ENCODE peak calls at places on chromosomes 1 and 21, in six cellular contexts. H is left ventricle myocardium inferior, J is RWPE1, K is GM20000, O is mucosa of descending colon, Z is omental fat pad. Q is an unnamed sample.

GRCh38 chr21:18218331-18218730 is 26.3 kb upstream of the CHODL start:
- DNase-seq in H (no peak), J (no peak), K (no peak), O (no peak), Z (no peak), Q (no peak)

GRCh38 chr1:91818713-91818975 is 67.3 kb downstream of the TGFBR3 start:
- DNase-seq in H (no peak), J (no peak), K (no peak), O (no peak), Z (no peak), Q (no peak)

GRCh38 chr1:47898156-47898825 is 98.9 kb downstream of the TRABD2B start:
- DNase-seq in H (no peak), J (no peak), K (no peak), O (no peak), Z (no peak), Q (no peak)

GRCh38 chr21:27838585-27838984 is 871.7 kb upstream of the ADAMTS5 start:
- DNase-seq in H (no peak), J (no peak), K (no peak), O (no peak), Z (no peak), Q (no peak)

GRCh38 chr1:6907201-6907600 is 121.9 kb downstream of the CAMTA1 start:
- DNase-seq in H (no peak), J (no peak), K (no peak), O (no peak), Z (no peak), Q (no peak)

GRCh38 chr1:89302697-89303332 is 30.2 kb upstream of the GBP5 start:
- DNase-seq in H (no peak), J (no peak), K (no peak), O (no peak), Z (no peak), Q (no peak)

GRCh38 chr1:184253921-184254320 is 132.9 kb upstream of the C1orf21 start:
- DNase-seq in H (no peak), J (no peak), K (no peak), O (no peak), Z (no peak), Q (no peak)

GRCh38 chr1:151314137-151314875 is 12.9 kb downstream of the PI4KB start:
- DNase-seq in H (peak), J (peak), K (no peak), O (peak), Z (peak), Q (no peak)

GRCh38 chr1:86084998-86085397 is 71.6 kb downstream of the COL24A1 start:
- DNase-seq in H (no peak), J (no peak), K (no peak), O (no peak), Z (no peak), Q (no peak)

GRCh38 chr1:12175456-12175797 is 8.6 kb downstream of the TNFRSF1B start:
- DNase-seq in H (no peak), J (no peak), K (no peak), O (no peak), Z (no peak), Q (no peak)

GRCh38 chr1:154328318-154329151 is 3.2 kb downstream of the ATP8B2 start:
- DNase-seq in H (peak), J (peak), K (peak), O (peak), Z (peak), Q (peak)

GRCh38 chr1:224175615-224176014 is 7.4 kb upstream of the DEGS1 start:
- DNase-seq in H (no peak), J (no peak), K (no peak), O (no peak), Z (no peak), Q (no peak)

GRCh38 chr1:71869326-71869725 is 413.0 kb downstream of the NEGR1 start:
- DNase-seq in H (no peak), J (no peak), K (no peak), O (no peak), Z (no peak), Q (no peak)

GRCh38 chr1:172143384-172144025 is 277.0 kb upstream of the C1orf105 start:
- DNase-seq in H (no peak), J (no peak), K (no peak), O (no peak), Z (no peak), Q (peak)

GRCh38 chr1:201020647-201021332 is 2.7 kb downstream of the KIF21B start:
- DNase-seq in H (no peak), J (peak), K (no peak), O (peak), Z (no peak), Q (no peak)

GRCh38 chr1:94597701-94598100 is 56.1 kb upstream of the F3 start:
- DNase-seq in H (no peak), J (peak), K (no peak), O (no peak), Z (no peak), Q (no peak)

GRCh38 chr1:54124472-54124871 is 28.3 kb downstream of the CDCP2 start:
- DNase-seq in H (no peak), J (no peak), K (no peak), O (peak), Z (no peak), Q (peak)

GRCh38 chr1:54124906-54125305 is 27.9 kb downstream of the CDCP2 start:
- DNase-seq in H (no peak), J (no peak), K (no peak), O (no peak), Z (no peak), Q (no peak)

GRCh38 chr1:54127594-54127993 is 25.2 kb downstream of the CDCP2 start:
- DNase-seq in H (no peak), J (no peak), K (no peak), O (no peak), Z (no peak), Q (no peak)

GRCh38 chr1:54126271-54126815 is 26.5 kb downstream of the CDCP2 start:
- DNase-seq in H (no peak), J (no peak), K (no peak), O (no peak), Z (no peak), Q (no peak)

DNA sequence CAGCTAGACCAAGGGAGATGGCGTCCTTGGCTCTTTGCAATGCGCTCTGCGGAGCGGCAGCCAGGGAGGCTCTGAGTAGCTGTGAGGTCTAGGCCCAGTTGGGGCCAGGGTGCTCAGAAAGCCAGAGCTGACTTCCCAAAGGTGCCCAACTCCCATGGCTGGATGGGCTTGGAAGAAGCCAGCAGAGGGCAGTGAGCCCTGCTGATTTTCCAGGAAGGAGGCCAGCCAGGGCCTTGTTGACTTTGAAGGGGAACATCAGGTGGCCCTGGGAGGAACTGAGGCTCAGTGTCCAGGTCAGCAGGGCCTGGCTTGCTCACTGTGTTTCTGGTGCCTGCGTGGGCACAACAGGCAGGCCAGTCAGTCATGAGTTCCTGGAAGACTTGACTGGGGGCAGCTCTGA is 27.1 kb downstream of the CDCP2 start:
- DNase-seq in H (peak), J (no peak), K (no peak), O (peak), Z (no peak), Q (peak)
- TF ChIP-seq CTCF in H (peak), J (no peak), K (no peak), O (no peak), Z (no peak), Q (no peak)

DNA sequence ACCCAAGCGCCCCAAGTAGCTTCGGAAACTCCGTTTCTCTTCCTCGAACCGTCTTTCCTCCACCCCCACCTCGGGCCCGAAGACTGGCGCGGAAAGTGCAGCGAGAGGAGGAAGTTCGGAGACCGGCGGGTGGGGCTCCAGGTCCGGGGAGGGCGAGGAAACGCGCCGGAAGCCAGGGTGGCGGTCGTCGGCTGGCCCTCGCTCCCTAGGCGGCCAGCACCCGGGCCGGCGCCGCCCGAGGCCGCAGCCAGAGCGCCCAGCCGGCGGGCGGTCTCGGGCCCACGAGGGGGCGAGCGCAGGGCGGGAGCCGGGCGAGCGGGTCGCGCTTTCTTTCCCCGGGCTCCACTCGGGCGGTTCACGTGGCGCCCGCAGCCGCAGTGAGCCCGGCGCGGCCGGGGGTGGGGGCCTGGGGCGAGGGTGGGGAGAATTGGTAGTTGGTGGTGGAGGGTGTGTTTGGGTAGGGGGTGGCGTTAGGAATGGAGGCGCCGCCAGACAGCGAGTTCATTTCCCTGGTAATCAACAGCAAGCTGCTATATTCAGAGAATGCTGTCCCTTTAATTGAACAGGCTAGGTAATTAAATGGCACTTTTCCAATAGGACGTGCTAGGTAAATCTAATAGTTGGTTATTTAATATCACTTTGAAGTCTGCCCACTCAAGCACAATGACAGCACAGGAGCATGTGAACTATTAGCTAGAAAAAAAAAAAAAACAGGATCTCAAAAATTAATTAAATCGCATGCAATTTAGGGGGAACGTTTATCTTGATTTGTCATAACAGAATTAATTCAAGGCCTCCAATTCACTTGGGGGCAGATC is 6.7 kb downstream of the LMO4 start:
- DNase-seq in H (peak), J (peak), K (peak), O (peak), Z (no peak), Q (peak)
- TF ChIP-seq CTCF in H (peak), J (peak), K (peak), O (peak), Z (no peak), Q (no peak)

GRCh38 chr1:66431999-66432398 is 102.0 kb upstream of the SGIP1 start:
- DNase-seq in H (no peak), J (no peak), K (no peak), O (no peak), Z (no peak), Q (no peak)

GRCh38 chr1:66437136-66437401 is 96.9 kb upstream of the SGIP1 start:
- DNase-seq in H (no peak), J (no peak), K (no peak), O (no peak), Z (no peak), Q (no peak)

GRCh38 chr1:66436378-66437135 is 97.4 kb upstream of the SGIP1 start:
- DNase-seq in H (no peak), J (peak), K (peak), O (peak), Z (no peak), Q (peak)

GRCh38 chr1:66435541-66435940 is 98.4 kb upstream of the SGIP1 start:
- DNase-seq in H (no peak), J (no peak), K (no peak), O (no peak), Z (no peak), Q (no peak)

DNA sequence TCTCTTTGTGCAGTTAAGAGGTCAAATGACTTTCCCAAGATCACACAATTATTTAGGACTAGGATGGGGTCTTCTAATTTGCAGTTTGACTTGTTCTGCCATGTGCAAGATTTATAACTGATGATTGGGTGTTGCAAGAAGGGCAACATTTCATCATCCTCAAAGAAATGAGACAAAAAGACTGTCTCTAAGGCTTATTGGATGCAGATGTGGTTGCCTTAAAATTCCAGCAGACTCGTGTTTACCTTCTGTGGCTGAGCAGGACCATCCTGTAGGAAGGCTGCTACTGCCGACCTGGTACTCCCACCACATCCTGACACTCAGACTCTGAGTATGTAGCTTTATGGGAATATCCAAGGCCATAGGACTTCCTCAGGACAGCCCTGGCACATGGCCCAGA is 99.9 kb upstream of the SGIP1 start:
- DNase-seq in H (no peak), J (no peak), K (no peak), O (no peak), Z (no peak), Q (no peak)
- TF ChIP-seq CTCF in H (no peak), J (no peak), K (no peak), O (no peak), Z (no peak), Q (no peak)

GRCh38 chr21:42227909-42228708 is 9.2 kb downstream of the ABCG1 start:
- DNase-seq in H (peak), J (peak), K (peak), O (peak), Z (peak), Q (peak)
- TF ChIP-seq CTCF in H (no peak), J (no peak), K (no peak), O (no peak), Z (no peak), Q (no peak)

GRCh38 chr21:31558839-31559367 is 100.6 kb upstream of the SOD1 start:
- DNase-seq in H (peak), J (peak), K (peak), O (peak), Z (peak), Q (peak)
- TF ChIP-seq CTCF in H (peak), J (peak), K (no peak), O (peak), Z (no peak), Q (no peak)

DNA sequence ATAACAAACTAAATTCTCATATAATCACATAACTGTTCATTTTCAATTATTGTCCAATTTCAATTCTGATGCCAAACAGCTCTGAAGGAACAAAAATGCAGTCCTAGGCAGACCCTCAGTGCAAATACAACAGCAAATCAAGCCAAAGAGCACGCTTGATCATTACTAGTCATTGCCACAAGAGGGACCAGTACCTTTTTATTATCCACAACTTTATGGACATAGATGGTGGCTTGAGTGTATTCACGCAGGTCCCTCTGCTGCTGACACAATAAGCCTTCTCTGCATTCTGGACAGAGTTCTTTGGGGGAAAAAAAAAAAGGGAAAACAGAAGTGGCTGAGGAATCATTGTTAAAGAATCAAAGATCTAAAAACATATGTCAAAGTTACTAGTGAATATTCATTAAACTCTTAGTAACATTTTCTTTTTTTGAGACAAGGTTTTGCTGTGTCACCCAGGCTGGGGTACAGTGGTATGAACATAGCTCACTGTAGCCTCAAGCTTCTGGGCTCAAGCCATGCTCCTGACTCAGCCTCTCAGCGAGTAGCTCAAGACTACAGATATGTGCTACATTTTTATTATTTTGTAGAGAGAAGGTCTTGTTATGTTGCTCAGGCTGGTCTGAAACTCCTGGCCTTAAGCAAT is 34.3 kb upstream of the RAP1GAP start:
- DNase-seq in H (no peak), J (peak), K (peak), O (peak), Z (no peak), Q (no peak)
- TF ChIP-seq CTCF in H (peak), J (peak), K (no peak), O (no peak), Z (no peak), Q (no peak)

DNA sequence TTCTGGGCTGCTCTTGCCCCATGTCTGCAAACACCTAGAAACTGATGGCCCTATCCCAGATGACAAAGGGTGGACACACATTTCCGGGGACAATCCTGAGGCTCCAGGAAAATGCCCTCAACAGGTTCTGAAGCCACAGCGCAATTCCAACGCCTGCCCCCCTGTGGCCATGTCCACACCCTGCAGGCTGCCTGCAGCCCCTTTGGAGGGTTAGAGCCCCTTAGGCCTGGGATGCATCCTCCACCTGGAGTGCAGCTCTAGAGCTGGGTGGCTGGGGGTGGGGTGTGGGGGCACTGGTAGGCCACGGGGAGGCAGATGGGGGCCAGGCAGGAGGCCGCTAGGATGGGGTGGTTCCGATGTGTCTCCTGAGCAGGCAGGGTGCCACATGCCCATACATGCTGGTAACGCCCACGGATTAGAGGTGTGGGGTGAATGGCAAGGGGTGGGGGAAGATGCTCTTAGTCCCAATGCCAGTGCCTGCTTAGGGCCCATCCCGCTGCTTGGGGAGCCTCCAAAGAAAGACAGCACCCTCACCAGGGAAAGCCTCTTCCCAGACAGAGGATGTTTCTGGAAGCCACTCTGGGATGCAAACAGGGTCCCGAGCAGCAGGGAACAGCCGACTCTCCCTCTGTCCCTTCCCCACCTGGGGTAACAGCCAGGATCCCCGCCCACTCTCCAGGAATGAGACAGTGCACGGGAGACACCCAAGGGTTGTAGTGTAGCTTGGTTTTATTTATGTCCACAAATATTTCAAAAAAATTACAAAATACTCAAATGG is 34.0 kb downstream of the SLC45A1 start:
- DNase-seq in H (no peak), J (peak), K (no peak), O (no peak), Z (no peak), Q (peak)
- TF ChIP-seq CTCF in H (peak), J (peak), K (peak), O (peak), Z (no peak), Q (peak)